ENCODE peak calls at places on chromosomes 5 and 9, in seven cellular contexts. Y is HTR-8/SVneo, F is SK-N-MC, R is fibroblast of pulmonary artery, W is MV-4-11, Z is NCI-H1105, G is renal cortical epithelial cell. C is an unnamed sample.

GRCh38 chr9:88789785-88790184 is 201.5 kb upstream of the S1PR3 start:
- DNase-seq in G (peak), W (no peak), Y (no peak), R (peak), F (no peak), Z (no peak), C (no peak)

GRCh38 chr5:164187780-164188179 is 682.4 kb downstream of the MAT2B start:
- DNase-seq in Z (no peak), G (no peak), Y (no peak), R (no peak), F (no peak), W (no peak), C (no peak)

GRCh38 chr9:1217076-1217475 is 166.9 kb downstream of the DMRT2 start:
- DNase-seq in F (no peak), Z (no peak), W (no peak), R (no peak), Y (no peak), G (no peak), C (no peak)

GRCh38 chr9:24824607-24825006 is 278.9 kb upstream of the IZUMO3 start:
- DNase-seq in G (no peak), F (no peak), W (no peak), Y (no peak), Z (no peak), R (no peak), C (peak)

GRCh38 chr9:137456864-137457405 is 2.2 kb downstream of the NSMF start:
- DNase-seq in F (no peak), W (no peak), G (no peak), Z (no peak), Y (no peak), R (no peak), C (no peak)

GRCh38 chr9:74975538-74975937 is 22.8 kb upstream of the C9orf40 start:
- DNase-seq in F (no peak), W (no peak), G (no peak), Z (no peak), R (no peak), Y (no peak), C (no peak)

GRCh38 chr5:54822331-54822700 is 163.1 kb downstream of the ESM1 start:
- DNase-seq in G (no peak), F (no peak), W (no peak), R (no peak), Y (no peak), Z (no peak), C (no peak)

GRCh38 chr5:68087866-68088265 is 127.7 kb upstream of the PIK3R1 start:
- DNase-seq in Z (no peak), Y (no peak), R (peak), G (no peak), F (no peak), W (no peak), C (no peak)

GRCh38 chr5:133382661-133383579 is 229.4 kb downstream of the FSTL4 start:
- DNase-seq in G (no peak), F (no peak), Y (no peak), R (no peak), W (no peak), Z (no peak), C (no peak)

GRCh38 chr5:156741516-156741915 is 108.6 kb upstream of the PPP1R2B start:
- DNase-seq in R (no peak), Y (no peak), F (no peak), Z (no peak), G (no peak), W (no peak), C (no peak)

GRCh38 chr5:104045987-104046386 is 483.4 kb upstream of the NUDT12 start:
- DNase-seq in Y (no peak), F (no peak), G (no peak), W (no peak), Z (no peak), R (no peak), C (no peak)

GRCh38 chr5:53480474-53481353 is at the start of gene FST:
- DNase-seq in Z (no peak), Y (peak), G (no peak), R (peak), F (no peak), W (no peak), C (peak)

GRCh38 chr9:77751341-77752091 is 103.4 kb upstream of the GNA14 start:
- DNase-seq in G (peak), Z (peak), W (peak), Y (peak), R (peak), F (peak), C (peak)

GRCh38 chr9:76591256-76591950 is 132.4 kb downstream of the GCNT1 start:
- DNase-seq in Y (no peak), F (no peak), R (peak), W (peak), G (peak), Z (no peak), C (no peak)

GRCh38 chr5:78622302-78622971 is 26.1 kb downstream of the LHFPL2 start:
- DNase-seq in R (no peak), Y (no peak), Z (no peak), W (no peak), G (no peak), F (no peak), C (no peak)

GRCh38 chr5:65926276-65926761 is at the start of gene ERBIN:
- DNase-seq in W (peak), R (peak), Z (no peak), G (peak), Y (no peak), F (no peak), C (peak)

GRCh38 chr9:133759146-133759900 is 21.2 kb upstream of the SARDH start:
- DNase-seq in Z (no peak), Y (no peak), G (no peak), W (no peak), R (no peak), F (no peak), C (no peak)

GRCh38 chr5:175885813-175886212 is 14.4 kb downstream of the CPLX2 start:
- DNase-seq in F (no peak), R (peak), W (peak), Z (no peak), G (no peak), Y (no peak), C (no peak)

GRCh38 chr5:92769986-92770385 is 811.0 kb downstream of the NR2F1-AS1 start:
- DNase-seq in W (no peak), G (no peak), Z (no peak), Y (no peak), R (peak), F (no peak), C (no peak)

GRCh38 chr5:172085738-172086137 is 79.3 kb upstream of the FBXW11 start:
- DNase-seq in F (no peak), Z (no peak), W (no peak), R (no peak), G (no peak), Y (no peak), C (no peak)

GRCh38 chr5:73729329-73729728 is 103.3 kb downstream of the ARHGEF28 start:
- DNase-seq in Y (no peak), R (no peak), Z (no peak), G (peak), F (no peak), W (no peak), C (no peak)

GRCh38 chr5:88787856-88788255 is 95.1 kb downstream of the MEF2C start:
- DNase-seq in F (no peak), Z (no peak), W (no peak), Y (no peak), R (peak), G (peak), C (no peak)

GRCh38 chr5:30401479-30402058 is 791.9 kb upstream of the CDH6 start:
- DNase-seq in F (peak), Z (peak), W (no peak), G (peak), R (peak), Y (peak), C (peak)